ENCODE peak calls at places on chromosomes 1 and 21, in ten cellular contexts. W is spleen; S is gastrocnemius medialis; A is CD8-positive, alpha-beta T cell; O is IMR-90; Q is RWPE1; N is body of pancreas; D is neural progenitor cell; P is uterus; H is HCT116. F is an unnamed sample.

GRCh38 chr21:34700605-34701004 is 31.8 kb downstream of the CLIC6 start:
- DNase-seq in W (no peak), S (no peak), A (no peak), O (no peak), Q (no peak), N (no peak), D (no peak), P (no peak), H (no peak), F (no peak)

GRCh38 chr1:21852282-21853129 is 40.4 kb downstream of the LDLRAD2 start:
- DNase-seq in W (no peak), S (no peak), A (no peak), O (no peak), Q (no peak), N (no peak), D (no peak), P (no peak), H (no peak), F (no peak)

GRCh38 chr1:50611675-50612074 is 188.4 kb upstream of the DMRTA2 start:
- DNase-seq in W (no peak), S (no peak), A (no peak), O (no peak), Q (no peak), N (no peak), D (no peak), P (no peak), H (no peak), F (no peak)

GRCh38 chr1:116909511-116910378 is at the start of gene PTGFRN:
- DNase-seq in W (peak; percentile 77), S (no peak), A (no peak), O (peak; percentile 6), Q (peak; percentile 71), N (peak; percentile 80), D (peak; percentile 91), P (peak; percentile 81), H (peak; percentile 6), F (peak; percentile 85)

GRCh38 chr1:112956503-112957132 is 622 bp upstream of the SLC16A1 start:
- DNase-seq in W (no peak), S (peak; percentile 10), A (peak; percentile 28), O (no peak), Q (no peak), N (peak; percentile 13), D (peak; percentile 44), P (no peak), H (no peak), F (peak; percentile 58)

GRCh38 chr1:187692799-187693198 is 864.0 kb downstream of the PLA2G4A start:
- DNase-seq in W (no peak), S (no peak), A (no peak), O (no peak), Q (no peak), N (peak; percentile 25), D (no peak), P (no peak), H (no peak), F (no peak)

GRCh38 chr21:17462276-17462981 is 50.4 kb upstream of the CXADR start:
- DNase-seq in W (no peak), S (no peak), A (no peak), O (peak; percentile 42), Q (no peak), N (peak; percentile 88), D (no peak), P (no peak), H (no peak), F (no peak)

GRCh38 chr1:53048960-53049573 is 12.9 kb upstream of the PODN start:
- DNase-seq in W (no peak), S (no peak), A (no peak), O (no peak), Q (no peak), N (no peak), D (no peak), P (no peak), H (no peak), F (no peak)

GRCh38 chr1:209899948-209900347 is 38.1 kb upstream of the SYT14 start:
- DNase-seq in W (no peak), S (no peak), A (no peak), O (no peak), Q (no peak), N (no peak), D (peak; percentile 56), P (no peak), H (peak; percentile 22), F (peak; percentile 21)
- TF ChIP-seq CTCF in W (no peak), S (no peak), A (no peak), O (peak; percentile 13), Q (no peak), N (no peak), D (peak; percentile 55), P (no peak), H (peak; percentile 27), F (no peak)

DNA sequence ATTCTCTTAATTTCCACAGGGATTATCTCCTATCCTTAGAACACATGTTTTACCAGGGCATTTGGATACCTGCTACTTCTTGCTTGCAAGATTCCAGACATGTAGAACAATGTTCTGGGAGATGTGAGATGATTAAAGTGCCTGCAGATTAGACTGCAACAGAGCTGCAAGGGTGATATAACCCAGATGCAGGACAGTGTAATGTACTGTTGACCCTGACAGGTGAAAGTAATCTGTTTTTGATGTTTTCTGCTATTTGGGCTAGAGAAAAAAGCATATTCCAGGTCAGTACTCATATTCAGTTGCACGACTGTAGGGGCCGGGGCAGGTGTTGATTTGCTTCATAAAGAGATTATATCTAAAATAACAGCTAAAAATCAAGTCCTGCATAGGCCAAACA is 27.1 kb upstream of the TMEM54 start:
- DNase-seq in W (no peak), S (no peak), A (no peak), O (no peak), Q (no peak), N (no peak), D (no peak), P (no peak), H (no peak), F (no peak)
- H3K27ac ChIP-seq in W (no peak overlapping the region), S (no peak overlapping the region), A (no peak overlapping the region), O (no peak overlapping the region), Q (no peak overlapping the region), N (no peak overlapping the region), D (no peak overlapping the region), P (no peak overlapping the region), H (no peak overlapping the region), F (no peak overlapping the region)

GRCh38 chr1:226100436-226101347 is 38.2 kb downstream of the H3-3A start:
- DNase-seq in W (peak; percentile 73), S (no peak), A (peak; percentile 39), O (peak; percentile 81), Q (no peak), N (peak; percentile 56), D (peak; percentile 70), P (no peak), H (no peak), F (peak; percentile 51)
- TF ChIP-seq CTCF in W (no peak), S (peak; percentile 15), A (no peak), O (no peak), Q (no peak), N (peak; percentile 16), D (peak; percentile 14), P (no peak), H (no peak), F (no peak)

GRCh38 chr1:223143760-223144248 is 756 bp upstream of the TLR5 start:
- DNase-seq in W (peak; percentile 79), S (no peak), A (peak; percentile 54), O (no peak), Q (no peak), N (peak; percentile 31), D (no peak), P (no peak), H (no peak), F (peak; percentile 32)

GRCh38 chr1:223140551-223140950 is 2.5 kb downstream of the TLR5 start:
- DNase-seq in W (no peak), S (no peak), A (no peak), O (no peak), Q (no peak), N (no peak), D (no peak), P (no peak), H (no peak), F (no peak)

GRCh38 chr1:223141021-223141420 is 2.0 kb downstream of the TLR5 start:
- DNase-seq in W (no peak), S (no peak), A (no peak), O (peak; percentile 3), Q (no peak), N (no peak), D (peak; percentile 17), P (no peak), H (no peak), F (peak; percentile 41)

GRCh38 chr1:223142795-223143759 is at the start of gene TLR5:
- DNase-seq in W (peak; percentile 97), S (peak; percentile 64), A (peak; percentile 81), O (peak; percentile 19), Q (peak; percentile 81), N (peak; percentile 90), D (peak; percentile 91), P (peak; percentile 82), H (peak; percentile 52), F (peak; percentile 93)

GRCh38 chr1:223142269-223142668 is 779 bp downstream of the TLR5 start:
- DNase-seq in W (peak; percentile 82), S (no peak), A (no peak), O (no peak), Q (no peak), N (no peak), D (no peak), P (no peak), H (no peak), F (no peak)
- H3K27ac ChIP-seq in W (peak overlapping the region; percentile 69), S (peak overlapping the region; percentile 56), A (no peak overlapping the region), O (no peak overlapping the region), Q (peak overlapping the region; percentile 31), N (peak overlapping the region; percentile 70), D (no peak overlapping the region), P (no peak overlapping the region), H (no peak overlapping the region), F (no peak overlapping the region)

F was measured in testis.